ENCODE peak calls at places on chromosomes 13 and 19, in eight cellular contexts. T is spleen, G is GM23338, P is vagina, X is H1, I is prostate gland, Z is stomach, Q is endothelial cell of umbilical vein. J is an unnamed sample.

GRCh38 chr19:49294401-49294800 is 30.6 kb downstream of the SLC6A16 start:
- DNase-seq in T (no peak), G (no peak), P (no peak), X (no peak), I (no peak), Z (no peak), Q (no peak), J (no peak)

GRCh38 chr13:87089391-87089790 is 581.8 kb upstream of the SLITRK5 start:
- DNase-seq in T (no peak), G (peak; percentile 11), P (no peak), X (no peak), I (no peak), Z (no peak), Q (no peak), J (no peak)

GRCh38 chr19:33373701-33374405 is at the start of gene CEBPG:
- DNase-seq in T (no peak), G (peak; percentile 63), P (no peak), X (peak; percentile 59), I (no peak), Z (peak; percentile 55), Q (peak; percentile 54), J (peak; percentile 88)

GRCh38 chr13:65166675-65167074 is 2063.5 kb downstream of the PCDH9 start:
- DNase-seq in T (no peak), G (no peak), P (no peak), X (no peak), I (no peak), Z (no peak), Q (no peak), J (no peak)

GRCh38 chr19:12156254-12157058 is at the start of gene ZNF625:
- DNase-seq in T (peak; percentile 90), G (peak; percentile 99), P (peak; percentile 92), X (peak; percentile 95), I (peak; percentile 93), Z (peak; percentile 83), Q (peak; percentile 75), J (peak; percentile 97)

GRCh38 chr13:106561551-106562170 is 6.3 kb downstream of the ARGLU1 start:
- DNase-seq in T (no peak), G (no peak), P (no peak), X (no peak), I (no peak), Z (no peak), Q (peak; percentile 45), J (no peak)

GRCh38 chr13:77372275-77372674 is 45.4 kb upstream of the MYCBP2 start:
- DNase-seq in T (no peak), G (no peak), P (no peak), X (no peak), I (no peak), Z (no peak), Q (no peak), J (no peak)

GRCh38 chr13:34578471-34578870 is 363.6 kb upstream of the NBEA start:
- DNase-seq in T (no peak), G (no peak), P (no peak), X (no peak), I (no peak), Z (no peak), Q (no peak), J (no peak)

GRCh38 chr19:16618248-16618647 is 9.8 kb downstream of the MED26 start:
- DNase-seq in T (no peak), G (no peak), P (no peak), X (no peak), I (no peak), Z (no peak), Q (no peak), J (no peak)

GRCh38 chr19:38647368-38647965 is at the start of gene ACTN4:
- DNase-seq in T (peak; percentile 100), G (peak; percentile 99), P (peak; percentile 97), X (peak; percentile 100), I (peak; percentile 98), Z (peak; percentile 100), Q (peak; percentile 98), J (peak; percentile 99)

GRCh38 chr19:54189020-54189667 is at the start of gene MBOAT7:
- DNase-seq in T (no peak), G (no peak), P (no peak), X (no peak), I (no peak), Z (no peak), Q (no peak), J (no peak)

GRCh38 chr19:16062789-16063188 is 13.5 kb upstream of the TPM4 start:
- DNase-seq in T (peak; percentile 88), G (peak; percentile 75), P (no peak), X (peak; percentile 91), I (no peak), Z (peak; percentile 70), Q (peak; percentile 45), J (peak; percentile 73)

DNA sequence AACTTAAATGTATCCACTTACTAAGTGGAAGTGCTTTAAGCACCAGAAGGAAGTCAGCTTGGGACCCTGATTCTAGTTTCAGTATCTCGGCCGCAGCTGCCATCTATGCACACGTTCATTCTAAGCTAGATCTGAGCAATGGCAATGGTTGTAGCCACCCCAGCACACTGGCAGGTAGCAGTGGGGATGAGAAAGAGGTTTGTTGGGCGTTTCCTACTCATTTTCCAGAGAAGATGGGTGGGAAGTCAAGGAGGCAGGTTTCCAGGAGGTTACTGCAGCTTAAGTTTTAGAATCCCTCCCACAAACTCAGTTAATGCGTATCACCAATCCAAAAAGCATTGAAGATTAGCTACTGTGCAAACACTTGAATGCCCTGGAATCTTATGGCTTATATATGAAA is 114.2 kb upstream of the TSC22D1 start:
- DNase-seq in T (no peak), G (no peak), P (no peak), X (no peak), I (no peak), Z (no peak), Q (no peak), J (no peak)
- TF ChIP-seq POLR2AphosphoS5 in T (no peak), G (no peak), P (no peak), X (no peak), I (no peak), Z (no peak), Q (no peak), J (no peak)

DNA sequence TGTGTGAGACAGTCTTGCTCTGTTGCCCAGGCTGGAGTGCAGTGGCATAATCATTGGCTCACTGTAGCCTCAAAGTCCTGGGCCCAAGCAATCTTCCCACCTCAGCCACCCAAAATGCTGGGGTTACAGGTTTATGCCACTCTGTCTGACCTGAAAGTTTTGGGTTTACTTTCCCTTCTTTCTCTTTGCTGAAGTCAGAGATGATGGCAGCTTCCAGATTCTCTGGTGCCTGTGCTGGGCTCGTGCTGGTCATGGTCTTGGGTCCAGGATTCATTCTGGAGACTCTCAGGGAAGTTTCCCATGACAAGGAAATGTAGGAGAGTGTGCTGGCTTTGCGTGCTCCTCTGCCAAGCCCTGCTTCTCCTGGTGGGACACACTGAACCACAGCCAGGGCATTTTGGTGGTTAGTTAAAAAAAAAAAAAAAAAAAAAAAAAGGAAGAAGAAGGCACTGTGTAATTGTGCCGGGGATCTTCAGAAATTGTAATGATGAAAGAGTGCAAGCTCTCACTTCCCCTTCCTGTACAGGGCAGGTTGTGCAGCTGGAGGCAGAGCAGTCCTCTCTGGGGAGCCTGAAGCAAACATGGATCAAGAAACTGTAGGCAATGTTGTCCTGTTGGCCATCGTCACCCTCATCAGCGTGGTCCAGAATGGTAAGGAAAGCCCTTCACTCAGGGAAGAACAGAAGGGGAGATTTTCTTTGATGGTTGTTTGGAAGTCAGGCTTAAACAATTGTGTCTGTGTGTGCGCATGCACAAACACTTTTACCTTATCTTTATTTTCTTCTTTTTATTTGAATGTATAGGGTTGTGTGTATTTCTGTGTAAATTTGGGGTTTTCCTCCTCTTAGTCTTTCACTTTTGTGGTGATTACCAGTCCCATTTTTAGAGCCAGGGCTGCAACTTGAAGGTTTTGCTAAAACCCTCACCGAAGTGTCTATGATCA is at the start of gene ALOX5AP:
- DNase-seq in T (peak; percentile 84), G (no peak), P (no peak), X (no peak), I (no peak), Z (peak; percentile 33), Q (no peak), J (no peak)
- H3K4me1 ChIP-seq in T (peaks cover 13% of the 10 kb centered on the region), G (peaks cover 4% of the 10 kb centered on the region), P (peaks cover 1% of the 10 kb centered on the region), X (no peaks in the 10 kb centered on the region), I (no peaks in the 10 kb centered on the region), Z (peaks cover 7% of the 10 kb centered on the region), Q (peaks cover 23% of the 10 kb centered on the region), J (no peaks in the 10 kb centered on the region)

GRCh38 chr13:44302948-44303575 is 70.6 kb upstream of the SERP2 start:
- DNase-seq in T (no peak), G (no peak), P (peak; percentile 85), X (no peak), I (no peak), Z (no peak), Q (no peak), J (no peak)
- TF ChIP-seq POLR2AphosphoS5 in T (no peak), G (no peak), P (no peak), X (no peak), I (no peak), Z (no peak), Q (no peak), J (peak; percentile 76)

GRCh38 chr19:42362342-42362741 is 27.8 kb downstream of the CNFN start:
- DNase-seq in T (no peak), G (no peak), P (no peak), X (no peak), I (no peak), Z (no peak), Q (no peak), J (no peak)
- H3K4me1 ChIP-seq in T (no peaks in the 10 kb centered on the region), G (no peaks in the 10 kb centered on the region), P (no peaks in the 10 kb centered on the region), X (peaks cover 6% of the 10 kb centered on the region), I (no peaks in the 10 kb centered on the region), Z (no peaks in the 10 kb centered on the region), Q (no peaks in the 10 kb centered on the region), J (no peaks in the 10 kb centered on the region)

DNA sequence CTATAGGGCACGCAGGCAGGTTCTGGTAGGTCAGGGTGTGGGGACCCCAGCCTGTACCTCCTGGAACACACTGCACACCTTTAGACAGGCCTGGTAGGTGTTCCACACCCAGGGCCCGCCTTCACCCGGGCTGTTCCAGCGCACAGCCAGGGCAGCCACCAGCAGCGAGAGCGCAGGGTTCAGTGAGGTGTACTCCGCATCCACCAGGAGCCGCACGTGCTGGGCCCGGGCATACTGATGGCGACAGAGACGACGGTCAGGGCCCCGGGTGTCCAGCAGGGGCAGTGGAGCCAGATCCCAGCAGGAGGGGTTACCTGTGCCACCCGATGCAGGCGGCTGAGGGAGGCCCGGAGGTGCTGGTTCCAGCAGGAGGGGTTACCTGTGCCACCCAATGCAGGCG is 6.0 kb downstream of the PRODH2 start:
- DNase-seq in T (no peak), G (peak; percentile 40), P (no peak), X (no peak), I (no peak), Z (no peak), Q (no peak), J (no peak)
- TF ChIP-seq POLR2AphosphoS5 in T (no peak), G (no peak), P (no peak), X (no peak), I (no peak), Z (no peak), Q (no peak), J (no peak)